ENCODE peak calls at places on chromosome 5, in six cellular contexts. One of them, this sample, is unnamed.

GRCh38 chr5:108579236-108579635 is 168.5 kb upstream of the FER start:
- DNase-seq in GM12878: no peak
- DNase-seq in NB4: no peak
- DNase-seq in A549: no peak
- DNase-seq in K562: no peak
- DNase-seq in HepG2: no peak
- DNase-seq in this sample: no peak

GRCh38 chr5:138927979-138928378 is 52.8 kb upstream of the LRRTM2 start:
- DNase-seq in NB4: no peak
- DNase-seq in K562: no peak
- DNase-seq in HepG2: peak
- DNase-seq in GM12878: no peak
- DNase-seq in A549: no peak
- DNase-seq in this sample: peak

GRCh38 chr5:170597109-170597741 is 93.4 kb downstream of the KCNIP1 start:
- DNase-seq in A549: peak
- DNase-seq in GM12878: no peak
- DNase-seq in HepG2: no peak
- DNase-seq in K562: no peak
- DNase-seq in NB4: peak
- DNase-seq in this sample: no peak

GRCh38 chr5:126984632-126985031 is 45.7 kb downstream of the MARCHF3 start:
- DNase-seq in K562: no peak
- DNase-seq in GM12878: no peak
- DNase-seq in A549: no peak
- DNase-seq in NB4: no peak
- DNase-seq in HepG2: no peak
- DNase-seq in this sample: no peak

GRCh38 chr5:40909723-40910122 is 426 bp downstream of the C7 start:
- DNase-seq in A549: no peak
- DNase-seq in HepG2: peak
- DNase-seq in NB4: no peak
- DNase-seq in K562: no peak
- DNase-seq in GM12878: no peak
- DNase-seq in this sample: peak

GRCh38 chr5:142888469-142889085 is 118.4 kb downstream of the ARHGAP26 start:
- DNase-seq in K562: peak
- DNase-seq in HepG2: peak
- DNase-seq in GM12878: no peak
- DNase-seq in NB4: peak
- DNase-seq in A549: peak
- DNase-seq in this sample: peak

GRCh38 chr5:145811834-145812625 is 23.1 kb downstream of the PRELID2 start:
- DNase-seq in NB4: peak
- DNase-seq in HepG2: peak
- DNase-seq in A549: peak
- DNase-seq in GM12878: no peak
- DNase-seq in K562: no peak
- DNase-seq in this sample: peak

GRCh38 chr5:56175028-56175427 is 58.1 kb downstream of the ANKRD55 start:
- DNase-seq in K562: no peak
- DNase-seq in HepG2: no peak
- DNase-seq in GM12878: no peak
- DNase-seq in NB4: no peak
- DNase-seq in A549: no peak
- DNase-seq in this sample: no peak

GRCh38 chr5:90606539-90606938 is 47.9 kb downstream of the ADGRV1 start:
- DNase-seq in HepG2: peak
- DNase-seq in K562: peak
- DNase-seq in NB4: peak
- DNase-seq in A549: peak
- DNase-seq in GM12878: no peak
- DNase-seq in this sample: no peak

GRCh38 chr5:77356740-77357139 is 135.4 kb downstream of the WDR41 start:
- DNase-seq in GM12878: peak
- DNase-seq in K562: no peak
- DNase-seq in HepG2: no peak
- DNase-seq in A549: no peak
- DNase-seq in NB4: no peak
- DNase-seq in this sample: no peak

GRCh38 chr5:173308226-173308625 is 20.0 kb downstream of the STC2 start:
- DNase-seq in HepG2: no peak
- DNase-seq in K562: no peak
- DNase-seq in NB4: no peak
- DNase-seq in GM12878: no peak
- DNase-seq in A549: no peak
- DNase-seq in this sample: no peak

GRCh38 chr5:8686707-8687106 is 817.8 kb downstream of the MTRR start:
- DNase-seq in K562: no peak
- DNase-seq in GM12878: no peak
- DNase-seq in HepG2: no peak
- DNase-seq in A549: no peak
- DNase-seq in NB4: no peak
- DNase-seq in this sample: no peak

GRCh38 chr5:18455521-18455920 is 821.3 kb downstream of the TAF11L14 start:
- DNase-seq in GM12878: no peak
- DNase-seq in NB4: no peak
- DNase-seq in K562: no peak
- DNase-seq in A549: no peak
- DNase-seq in HepG2: no peak
- DNase-seq in this sample: no peak

GRCh38 chr5:135309391-135310327 is 89.4 kb downstream of the MACROH2A1 start:
- DNase-seq in A549: no peak
- DNase-seq in HepG2: no peak
- DNase-seq in K562: no peak
- DNase-seq in GM12878: no peak
- DNase-seq in NB4: no peak
- DNase-seq in this sample: no peak

GRCh38 chr5:10507575-10508024 is 56.3 kb upstream of the ANKRD33B start:
- DNase-seq in A549: peak
- DNase-seq in NB4: no peak
- DNase-seq in K562: peak
- DNase-seq in GM12878: no peak
- DNase-seq in HepG2: no peak
- DNase-seq in this sample: peak

GRCh38 chr5:78506296-78507049 is 142.1 kb downstream of the LHFPL2 start:
- DNase-seq in HepG2: no peak
- DNase-seq in NB4: no peak
- DNase-seq in A549: no peak
- DNase-seq in GM12878: no peak
- DNase-seq in K562: no peak
- DNase-seq in this sample: no peak

GRCh38 chr5:26791433-26791832 is 247.0 kb downstream of the CDH9 start:
- DNase-seq in K562: no peak
- DNase-seq in A549: no peak
- DNase-seq in NB4: no peak
- DNase-seq in HepG2: no peak
- DNase-seq in GM12878: no peak
- DNase-seq in this sample: no peak

GRCh38 chr5:96226941-96227552 is 206.0 kb downstream of the PCSK1 start:
- DNase-seq in HepG2: no peak
- DNase-seq in NB4: no peak
- DNase-seq in K562: no peak
- DNase-seq in GM12878: no peak
- DNase-seq in A549: peak
- DNase-seq in this sample: peak

GRCh38 chr5:177416334-177416733 is 7.0 kb upstream of the F12 start:
- DNase-seq in HepG2: no peak
- DNase-seq in K562: no peak
- DNase-seq in NB4: no peak
- DNase-seq in A549: peak
- DNase-seq in GM12878: no peak
- DNase-seq in this sample: no peak

GRCh38 chr5:157816682-157817268 is 42.2 kb downstream of the CLINT1 start:
- DNase-seq in GM12878: no peak
- DNase-seq in HepG2: no peak
- DNase-seq in A549: peak
- DNase-seq in NB4: peak
- DNase-seq in K562: no peak
- DNase-seq in this sample: peak

GRCh38 chr5:176631383-176631970 is 1.0 kb downstream of the EIF4E1B start:
- DNase-seq in A549: no peak
- DNase-seq in HepG2: no peak
- DNase-seq in GM12878: no peak
- DNase-seq in K562: no peak
- DNase-seq in NB4: no peak
- DNase-seq in this sample: no peak

GRCh38 chr5:103375356-103375755 is 116.8 kb downstream of the MACIR start:
- DNase-seq in K562: no peak
- DNase-seq in A549: peak
- DNase-seq in HepG2: no peak
- DNase-seq in NB4: no peak
- DNase-seq in GM12878: no peak
- DNase-seq in this sample: no peak

GRCh38 chr5:179124853-179125788 is 64.9 kb downstream of the ZNF354C start:
- DNase-seq in K562: no peak
- DNase-seq in NB4: no peak
- DNase-seq in GM12878: no peak
- DNase-seq in A549: no peak
- DNase-seq in HepG2: no peak
- DNase-seq in this sample: no peak
- TF ChIP-seq MYC in K562: no peak
- TF ChIP-seq MYC in NB4: no peak
- TF ChIP-seq MYC in GM12878: no peak
- TF ChIP-seq MYC in A549: no peak
- TF ChIP-seq MYC in HepG2: no peak
- TF ChIP-seq MYC in this sample: no peak

DNA sequence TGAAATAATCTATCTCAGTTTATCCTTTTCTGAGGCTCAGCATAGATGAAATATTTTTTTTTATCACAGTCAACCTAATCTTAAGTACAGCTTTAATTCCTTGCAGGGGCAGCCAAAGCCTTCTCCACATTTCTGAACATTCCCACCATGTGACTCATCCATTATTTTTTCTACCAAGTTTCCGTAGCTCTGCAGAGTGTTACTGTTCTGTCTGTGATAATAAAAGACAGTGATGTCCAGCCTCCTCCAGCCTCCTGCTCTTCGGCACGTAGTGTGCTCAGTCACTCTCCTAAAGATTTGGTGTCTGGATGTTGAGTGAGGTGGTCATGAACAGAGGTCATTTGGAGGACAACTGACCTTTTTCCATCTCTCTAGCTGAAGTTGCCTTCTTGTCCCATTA is 338.1 kb upstream of the ADAMTS16 start:
- DNase-seq in A549: no peak
- DNase-seq in HepG2: no peak
- DNase-seq in GM12878: no peak
- DNase-seq in NB4: no peak
- DNase-seq in K562: no peak
- DNase-seq in this sample: no peak
- TF ChIP-seq MYC in A549: no peak
- TF ChIP-seq MYC in HepG2: no peak
- TF ChIP-seq MYC in GM12878: no peak
- TF ChIP-seq MYC in NB4: no peak
- TF ChIP-seq MYC in K562: no peak
- TF ChIP-seq MYC in this sample: no peak

GRCh38 chr5:119021333-119021732 is 33.0 kb upstream of the DTWD2 start:
- DNase-seq in NB4: no peak
- DNase-seq in A549: no peak
- DNase-seq in GM12878: no peak
- DNase-seq in HepG2: no peak
- DNase-seq in K562: no peak
- DNase-seq in this sample: no peak

GRCh38 chr5:119022773-119023172 is 34.4 kb upstream of the DTWD2 start:
- DNase-seq in A549: no peak
- DNase-seq in HepG2: no peak
- DNase-seq in GM12878: no peak
- DNase-seq in NB4: no peak
- DNase-seq in K562: no peak
- DNase-seq in this sample: no peak

GRCh38 chr5:119022017-119022745 is 33.8 kb upstream of the DTWD2 start:
- DNase-seq in A549: peak
- DNase-seq in HepG2: no peak
- DNase-seq in NB4: peak
- DNase-seq in K562: peak
- DNase-seq in GM12878: no peak
- DNase-seq in this sample: peak

GRCh38 chr5:119017999-119018398 is 29.7 kb upstream of the DTWD2 start:
- DNase-seq in NB4: no peak
- DNase-seq in K562: no peak
- DNase-seq in HepG2: no peak
- DNase-seq in A549: no peak
- DNase-seq in GM12878: no peak
- DNase-seq in this sample: no peak

DNA sequence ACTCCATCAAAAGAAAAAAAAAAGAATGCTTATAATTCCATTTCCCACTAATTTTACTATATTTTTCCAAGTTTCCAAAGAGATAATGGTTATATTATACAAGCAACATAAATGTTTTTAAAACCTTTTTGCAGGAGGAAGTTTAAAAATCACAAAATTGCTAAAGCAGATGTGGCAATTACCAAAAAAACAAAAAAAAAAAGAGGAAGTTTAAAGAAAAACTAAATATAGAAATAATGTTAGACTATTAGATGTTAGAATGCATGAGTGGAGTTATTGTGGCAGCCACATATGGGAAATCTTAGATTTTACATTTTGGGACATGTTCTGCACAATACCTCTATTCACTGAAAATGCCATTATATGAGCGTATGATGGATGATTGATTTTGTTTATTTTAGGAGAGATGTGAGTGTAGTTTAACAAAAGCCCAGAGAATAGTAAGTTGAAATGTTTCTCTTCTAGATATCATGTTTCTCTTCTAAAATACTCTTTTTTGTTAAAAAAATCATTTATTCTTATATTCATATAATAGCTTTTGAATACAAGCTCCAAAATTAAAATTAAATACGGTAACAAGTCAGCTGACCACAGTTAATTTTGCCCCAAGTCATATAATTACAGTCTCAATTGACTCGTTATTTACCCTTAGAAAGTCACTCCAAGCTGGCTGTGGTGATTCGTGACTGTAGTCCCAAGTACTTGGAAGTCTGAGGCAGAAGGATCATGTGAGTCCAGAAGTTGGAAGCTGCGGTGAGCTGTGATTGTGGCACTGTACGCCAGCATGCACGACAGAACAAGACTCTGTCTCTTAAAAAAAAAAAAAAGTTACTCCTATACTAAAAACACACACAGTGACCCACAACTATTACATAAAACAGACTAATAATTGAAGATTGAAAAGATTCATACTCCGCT is 31.3 kb upstream of the DTWD2 start:
- DNase-seq in NB4: peak
- DNase-seq in K562: no peak
- DNase-seq in A549: no peak
- DNase-seq in GM12878: no peak
- DNase-seq in HepG2: no peak
- DNase-seq in this sample: no peak
- TF ChIP-seq MYC in NB4: no peak
- TF ChIP-seq MYC in K562: no peak
- TF ChIP-seq MYC in A549: no peak
- TF ChIP-seq MYC in GM12878: no peak
- TF ChIP-seq MYC in HepG2: no peak
- TF ChIP-seq MYC in this sample: no peak

DNA sequence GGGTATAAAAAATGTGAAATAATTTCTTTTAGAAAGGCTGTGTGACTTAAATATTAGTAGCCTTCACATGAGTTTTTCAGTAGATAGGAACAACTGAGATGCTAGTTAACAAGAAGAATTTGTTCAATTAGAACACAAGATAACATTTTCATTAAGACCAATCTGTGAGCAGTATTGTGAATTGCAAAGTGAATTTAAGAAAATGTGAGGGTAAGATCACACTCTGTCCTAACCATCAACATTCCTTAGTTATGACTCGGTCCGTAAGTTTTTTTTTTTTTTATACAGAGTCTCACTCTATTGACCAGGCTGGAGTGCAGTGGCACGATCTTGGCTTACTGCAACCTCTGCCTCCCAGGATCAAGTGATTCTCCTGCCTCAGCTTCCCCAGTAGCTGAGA is 180.2 kb upstream of the EGFLAM start:
- DNase-seq in GM12878: no peak
- DNase-seq in HepG2: peak
- DNase-seq in K562: no peak
- DNase-seq in A549: no peak
- DNase-seq in NB4: no peak
- DNase-seq in this sample: no peak
- TF ChIP-seq MYC in GM12878: no peak
- TF ChIP-seq MYC in HepG2: no peak
- TF ChIP-seq MYC in K562: no peak
- TF ChIP-seq MYC in A549: no peak
- TF ChIP-seq MYC in NB4: no peak
- TF ChIP-seq MYC in this sample: no peak

This sample was measured in endothelial cell of umbilical vein.